ENCODE peak calls at places on chromosomes 2 and 18, in four cellular contexts. One of them, this sample, is unnamed.

GRCh38 chr2:205714789-205715411 is 32.6 kb downstream of the NRP2 start:
- DNase-seq in SK-N-SH: no peak
- DNase-seq in HepG2: no peak
- DNase-seq in GM12878: no peak
- DNase-seq in this sample: no peak

GRCh38 chr2:215022418-215022817 is 116.0 kb downstream of the ABCA12 start:
- DNase-seq in SK-N-SH: no peak
- DNase-seq in HepG2: no peak
- DNase-seq in GM12878: no peak
- DNase-seq in this sample: no peak

GRCh38 chr2:157777425-157777824 is 98.7 kb downstream of the ACVR1 start:
- DNase-seq in SK-N-SH: peak; percentile 39
- DNase-seq in HepG2: peak; percentile 55
- DNase-seq in GM12878: no peak
- DNase-seq in this sample: peak; percentile 56

GRCh38 chr18:40355701-40356100 is 1599.3 kb upstream of the PIK3C3 start:
- DNase-seq in SK-N-SH: no peak
- DNase-seq in HepG2: no peak
- DNase-seq in GM12878: no peak
- DNase-seq in this sample: no peak

GRCh38 chr18:32576296-32576916 is 105.7 kb upstream of the GAREM1 start:
- DNase-seq in SK-N-SH: peak; percentile 43
- DNase-seq in HepG2: peak; percentile 29
- DNase-seq in GM12878: no peak
- DNase-seq in this sample: no peak

GRCh38 chr2:171836151-171836910 is 57.7 kb downstream of the SLC25A12 start:
- DNase-seq in SK-N-SH: no peak
- DNase-seq in HepG2: no peak
- DNase-seq in GM12878: no peak
- DNase-seq in this sample: no peak

GRCh38 chr2:181313845-181314244 is 143.3 kb upstream of the ITGA4 start:
- DNase-seq in SK-N-SH: no peak
- DNase-seq in HepG2: no peak
- DNase-seq in GM12878: no peak
- DNase-seq in this sample: no peak

GRCh38 chr2:38462121-38462634 is 85.1 kb upstream of the ATL2 start:
- DNase-seq in SK-N-SH: no peak
- DNase-seq in HepG2: no peak
- DNase-seq in GM12878: no peak
- DNase-seq in this sample: peak; percentile 63

GRCh38 chr2:149033716-149034115 is 4.8 kb upstream of the LYPD6B start:
- DNase-seq in SK-N-SH: no peak
- DNase-seq in HepG2: no peak
- DNase-seq in GM12878: no peak
- DNase-seq in this sample: no peak

GRCh38 chr18:67151366-67151765 is 365.2 kb downstream of the DSEL start:
- DNase-seq in SK-N-SH: no peak
- DNase-seq in HepG2: no peak
- DNase-seq in GM12878: no peak
- DNase-seq in this sample: no peak

GRCh38 chr2:84958135-84959044 is 12.6 kb upstream of the KCMF1 start:
- DNase-seq in SK-N-SH: no peak
- DNase-seq in HepG2: peak; percentile 80
- DNase-seq in GM12878: no peak
- DNase-seq in this sample: peak; percentile 98
- H3K27ac ChIP-seq in SK-N-SH: peak overlapping the region; percentile 97
- H3K27ac ChIP-seq in HepG2: peak overlapping the region; percentile 5
- H3K27ac ChIP-seq in GM12878: no peak overlapping the region
- H3K27ac ChIP-seq in this sample: peak overlapping the region; percentile 90

GRCh38 chr2:238107525-238108422 is 7.6 kb downstream of the ESPNL start:
- DNase-seq in SK-N-SH: peak; percentile 28
- DNase-seq in HepG2: peak; percentile 81
- DNase-seq in GM12878: peak; percentile 70
- DNase-seq in this sample: no peak
- TF ChIP-seq PBX3 in SK-N-SH: no peak
- TF ChIP-seq PBX3 in HepG2: no peak
- TF ChIP-seq PBX3 in GM12878: no peak
- TF ChIP-seq PBX3 in this sample: no peak

GRCh38 chr2:187552959-187553681 is 1.1 kb downstream of the TFPI start:
- DNase-seq in SK-N-SH: no peak
- DNase-seq in HepG2: peak; percentile 48
- DNase-seq in GM12878: no peak
- DNase-seq in this sample: peak; percentile 71
- H3K27ac ChIP-seq in SK-N-SH: peak overlapping the region; percentile 69
- H3K27ac ChIP-seq in HepG2: peak overlapping the region; percentile 74
- H3K27ac ChIP-seq in GM12878: no peak overlapping the region
- H3K27ac ChIP-seq in this sample: peak overlapping the region; percentile 79

GRCh38 chr2:190216829-190217228 is 102.8 kb downstream of the HIBCH start:
- DNase-seq in SK-N-SH: peak; percentile 24
- DNase-seq in HepG2: peak; percentile 35
- DNase-seq in GM12878: no peak
- DNase-seq in this sample: no peak
- TF ChIP-seq PBX3 in SK-N-SH: no peak
- TF ChIP-seq PBX3 in HepG2: no peak
- TF ChIP-seq PBX3 in GM12878: no peak
- TF ChIP-seq PBX3 in this sample: no peak

DNA sequence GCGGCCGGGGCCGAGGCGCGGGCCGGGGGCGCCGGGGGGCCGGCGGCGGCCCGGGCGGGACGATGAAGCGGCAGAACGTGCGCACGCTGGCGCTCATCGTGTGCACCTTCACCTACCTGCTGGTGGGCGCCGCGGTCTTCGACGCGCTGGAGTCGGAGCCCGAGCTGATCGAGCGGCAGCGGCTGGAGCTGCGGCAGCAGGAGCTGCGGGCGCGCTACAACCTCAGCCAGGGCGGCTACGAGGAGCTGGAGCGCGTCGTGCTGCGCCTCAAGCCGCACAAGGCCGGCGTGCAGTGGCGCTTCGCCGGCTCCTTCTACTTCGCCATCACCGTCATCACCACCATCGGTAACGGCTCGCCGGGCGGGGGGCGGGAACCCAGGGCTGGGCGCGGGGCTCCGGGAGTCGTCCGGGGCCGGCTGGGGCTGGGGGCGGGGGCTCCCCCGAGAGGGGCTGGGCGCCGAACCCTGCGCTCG is 328 bp downstream of the KCNK3 start:
- DNase-seq in SK-N-SH: peak; percentile 83
- DNase-seq in HepG2: no peak
- DNase-seq in GM12878: no peak
- DNase-seq in this sample: no peak
- H3K27ac ChIP-seq in SK-N-SH: no peak overlapping the region
- H3K27ac ChIP-seq in HepG2: no peak overlapping the region
- H3K27ac ChIP-seq in GM12878: no peak overlapping the region
- H3K27ac ChIP-seq in this sample: no peak overlapping the region

GRCh38 chr2:183088061-183088460 is 9.5 kb downstream of the DUSP19 start:
- DNase-seq in SK-N-SH: no peak
- DNase-seq in HepG2: no peak
- DNase-seq in GM12878: no peak
- DNase-seq in this sample: no peak

GRCh38 chr2:183089192-183089851 is 10.8 kb downstream of the DUSP19 start:
- DNase-seq in SK-N-SH: no peak
- DNase-seq in HepG2: no peak
- DNase-seq in GM12878: no peak
- DNase-seq in this sample: no peak

GRCh38 chr2:183093857-183094657 is 15.5 kb downstream of the DUSP19 start:
- DNase-seq in SK-N-SH: no peak
- DNase-seq in HepG2: no peak
- DNase-seq in GM12878: peak; percentile 26
- DNase-seq in this sample: no peak

GRCh38 chr2:183091954-183092345 is 13.4 kb downstream of the DUSP19 start:
- DNase-seq in SK-N-SH: no peak
- DNase-seq in HepG2: no peak
- DNase-seq in GM12878: no peak
- DNase-seq in this sample: no peak

DNA sequence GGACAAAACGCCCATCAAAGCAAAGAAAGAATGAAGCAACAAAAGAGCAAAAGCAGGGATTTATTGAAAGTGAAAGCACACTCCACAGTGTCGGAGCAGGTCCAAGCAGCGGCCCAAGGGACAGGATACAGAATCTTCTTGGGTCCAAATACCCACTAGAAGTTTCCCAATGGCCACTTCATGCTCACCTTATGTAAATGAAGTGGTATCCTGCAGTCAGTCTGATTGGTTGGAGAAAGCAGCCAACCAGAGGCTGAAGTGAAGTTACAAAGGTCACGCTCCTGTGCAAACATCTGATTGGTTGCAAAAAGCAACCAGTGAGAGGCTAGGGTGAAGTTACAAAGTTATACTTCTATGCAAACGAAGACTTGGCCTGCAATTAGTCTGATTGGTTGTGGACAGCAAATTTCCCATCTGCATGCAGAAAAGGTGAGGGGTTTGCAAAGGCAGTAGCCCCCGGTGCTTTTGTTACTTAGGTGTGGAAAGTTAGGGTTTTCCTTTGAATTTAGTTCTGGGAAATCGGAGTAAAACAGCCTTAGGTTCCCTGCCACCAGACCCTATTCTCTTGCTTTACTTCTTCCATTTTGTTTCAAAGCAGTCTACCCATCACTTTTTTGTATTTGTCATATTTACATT is 12.9 kb downstream of the DUSP19 start:
- DNase-seq in SK-N-SH: no peak
- DNase-seq in HepG2: peak; percentile 70
- DNase-seq in GM12878: no peak
- DNase-seq in this sample: no peak
- TF ChIP-seq PBX3 in SK-N-SH: no peak
- TF ChIP-seq PBX3 in HepG2: no peak
- TF ChIP-seq PBX3 in GM12878: no peak
- TF ChIP-seq PBX3 in this sample: no peak

GRCh38 chr2:135093192-135093591 is 41.1 kb downstream of the RAB3GAP1 start:
- DNase-seq in SK-N-SH: no peak
- DNase-seq in HepG2: no peak
- DNase-seq in GM12878: no peak
- DNase-seq in this sample: peak; percentile 7
- H3K27ac ChIP-seq in SK-N-SH: no peak overlapping the region
- H3K27ac ChIP-seq in HepG2: peak overlapping the region; percentile 43
- H3K27ac ChIP-seq in GM12878: no peak overlapping the region
- H3K27ac ChIP-seq in this sample: no peak overlapping the region